ENCODE peak calls at places on chromosomes 3 and 15, in five cellular contexts. E is T-helper 2 cell, Z is hypothalamus, N is HFF-Myc, Y is GM12892. D is an unnamed sample.
A peak's percentile ranks its signal among the peaks of the same experiment; 100 is the strongest.

GRCh38 chr15:58628206-58629057 is 121.1 kb downstream of the ADAM10 start:
- DNase-seq in N (no peak), Y (no peak), Z (no peak), E (no peak), D (no peak)

GRCh38 chr3:169227911-169228310 is 435.6 kb downstream of the MECOM start:
- DNase-seq in Z (no peak), N (no peak), Y (no peak), E (no peak), D (no peak)

GRCh38 chr3:49054344-49054862 is 25.2 kb upstream of the IMPDH2 start:
- DNase-seq in N (no peak), E (no peak), Z (no peak), Y (no peak), D (no peak)

GRCh38 chr3:194690501-194691372 is 5.1 kb downstream of the FAM43A start:
- DNase-seq in Y (no peak), N (no peak), Z (no peak), E (no peak), D (no peak)

GRCh38 chr15:44545934-44546802 is 9.2 kb downstream of the EIF3J start:
- DNase-seq in E (peak; percentile 23), Z (no peak), N (no peak), Y (no peak), D (no peak)

GRCh38 chr15:83613716-83614115 is 40.2 kb upstream of the ADAMTSL3 start:
- DNase-seq in Y (no peak), N (no peak), Z (no peak), E (no peak), D (no peak)

GRCh38 chr3:146589899-146590508 is 15.1 kb downstream of the PLSCR5 start:
- DNase-seq in N (no peak), Z (no peak), Y (no peak), E (no peak), D (peak; percentile 21)

GRCh38 chr3:14915636-14916222 is 31.7 kb upstream of the NR2C2 start:
- DNase-seq in N (no peak), Y (no peak), E (no peak), Z (no peak), D (no peak)

GRCh38 chr15:92909131-92909781 is 9.1 kb downstream of the CHD2 start:
- DNase-seq in Y (no peak), Z (no peak), E (no peak), N (no peak), D (no peak)

GRCh38 chr3:48594431-48595049 is 589 bp downstream of the COL7A1 start:
- DNase-seq in N (peak; percentile 15), Y (no peak), E (no peak), Z (no peak), D (no peak)

GRCh38 chr3:98450372-98450771 is 12.6 kb upstream of the OR5K1 start:
- DNase-seq in N (no peak), Z (no peak), E (no peak), Y (no peak), D (no peak)